ENCODE peak calls at places on chromosomes 2 and 18, in ten cellular contexts. S is activated naive CD8-positive, alpha-beta T cell treated with anti-CD3 and anti-CD28 coated beads, Interleukin-2, amount 50 U/mL, for 24 hours; J is NCI-H510A treated with DMSO at 0.1 percent for 48 hours; B is RPMI8226; X is NCI-H345; F is posterior vena cava; M is T-helper 17 cell; T is central memory CD4-positive, alpha-beta T cell; D is HuH-7.5; N is neuronal stem cell. K is an unnamed sample.

GRCh38 chr18:25075793-25076192 is 276.2 kb downstream of the ZNF521 start:
- DNase-seq in S (no peak), F (no peak), B (no peak), D (no peak), M (no peak), N (no peak), J (no peak), T (no peak), X (no peak), K (no peak)

GRCh38 chr18:25998461-25998860 is 92.0 kb downstream of the SS18 start:
- DNase-seq in B (no peak), J (no peak), D (no peak), N (no peak), F (no peak), X (no peak), S (no peak), M (no peak), T (no peak), K (no peak)

GRCh38 chr2:33488178-33488690 is 11.8 kb downstream of the RASGRP3 start:
- DNase-seq in T (no peak), M (no peak), N (no peak), D (no peak), S (no peak), J (no peak), F (no peak), B (no peak), X (no peak), K (no peak)

GRCh38 chr2:143787674-143788073 is 658.5 kb downstream of the ARHGAP15 start:
- DNase-seq in N (no peak), D (no peak), S (no peak), X (no peak), F (no peak), B (no peak), T (no peak), M (no peak), J (no peak), K (no peak)

GRCh38 chr2:216571178-216571908 is 61.9 kb upstream of the IGFBP2 start:
- DNase-seq in M (no peak), S (no peak), D (no peak), N (no peak), J (no peak), X (no peak), T (no peak), F (no peak), B (no peak), K (no peak)

GRCh38 chr2:37418956-37419355 is 74.5 kb downstream of the QPCT start:
- DNase-seq in X (no peak), B (no peak), D (no peak), F (no peak), S (no peak), M (no peak), J (no peak), T (no peak), N (no peak), K (no peak)

GRCh38 chr2:36918307-36918706 is 48.0 kb downstream of the STRN start:
- DNase-seq in X (no peak), S (no peak), B (no peak), M (no peak), D (no peak), T (no peak), F (no peak), J (no peak), N (no peak), K (peak)

GRCh38 chr2:138324068-138324771 is 177.3 kb upstream of the SPOPL start:
- DNase-seq in S (no peak), M (no peak), F (no peak), X (no peak), J (no peak), B (no peak), T (no peak), D (no peak), N (no peak), K (no peak)